ENCODE peak calls at places on chromosomes 1 and 21, in seven cellular contexts. H is mesendoderm, N is neuronal stem cell, D is IMR-90, K is H1, B is trophoblast cell, G is mesenchymal stem cell. Y is an unnamed sample.

GRCh38 chr1:111552587-111552986 is 49.2 kb upstream of the ADORA3 start:
- DNase-seq in G (no peak), K (no peak), B (no peak), H (no peak), D (no peak), N (no peak), Y (no peak)

GRCh38 chr1:96544051-96544830 is 177.3 kb upstream of the PTBP2 start:
- DNase-seq in N (no peak), D (no peak), K (no peak), B (no peak), H (no peak), G (no peak), Y (no peak)

GRCh38 chr1:107122241-107122640 is 18.6 kb upstream of the NTNG1 start:
- DNase-seq in N (no peak), B (no peak), K (no peak), H (no peak), D (no peak), G (no peak), Y (no peak)

GRCh38 chr21:41570791-41571355 is 62.9 kb upstream of the TMPRSS2 start:
- DNase-seq in D (no peak), G (no peak), K (no peak), H (no peak), B (no peak), N (no peak), Y (no peak)

GRCh38 chr1:195714248-195714647 is 894.0 kb downstream of the KCNT2 start:
- DNase-seq in N (no peak), B (no peak), D (peak), H (no peak), G (peak), K (no peak), Y (no peak)

GRCh38 chr21:39397651-39398385 is 47.8 kb downstream of the LCA5L start:
- DNase-seq in D (no peak), B (no peak), N (no peak), G (peak), K (no peak), H (no peak), Y (no peak)

GRCh38 chr1:116151739-116152576 is 40.8 kb downstream of the MAB21L3 start:
- DNase-seq in D (peak), K (peak), H (peak), N (peak), B (peak), G (peak), Y (peak)

GRCh38 chr1:14494931-14495330 is 103.6 kb upstream of the KAZN start:
- DNase-seq in D (no peak), H (no peak), N (no peak), K (no peak), G (no peak), B (no peak), Y (no peak)

GRCh38 chr1:225343618-225344017 is 84.2 kb downstream of the LBR start:
- DNase-seq in D (peak), G (peak), K (no peak), H (no peak), N (no peak), B (peak), Y (no peak)

GRCh38 chr1:155050560-155051341 is at the start of gene ADAM15:
- DNase-seq in K (no peak), G (peak), H (peak), B (peak), N (peak), D (peak), Y (peak)

GRCh38 chr21:42105476-42105875 is 34.4 kb downstream of the UMODL1 start:
- DNase-seq in B (no peak), H (no peak), N (no peak), G (no peak), D (no peak), K (no peak), Y (no peak)

GRCh38 chr1:1627842-1628655 is 3.9 kb upstream of the MMP23B start:
- DNase-seq in N (no peak), D (no peak), G (no peak), K (no peak), H (no peak), B (no peak), Y (peak)

GRCh38 chr1:12745126-12745991 is 641 bp upstream of the CFAP107 start:
- DNase-seq in H (no peak), B (no peak), N (no peak), K (no peak), G (no peak), D (no peak), Y (no peak)

GRCh38 chr1:67691712-67692111 is 6.7 kb downstream of the GADD45A start:
- DNase-seq in G (no peak), H (no peak), N (no peak), D (no peak), B (no peak), K (no peak), Y (no peak)

GRCh38 chr1:155167166-155168104 is 5.7 kb downstream of the KRTCAP2 start:
- DNase-seq in B (peak), N (peak), G (peak), H (peak), K (no peak), D (peak), Y (peak)

GRCh38 chr1:47584249-47584648 is 146.4 kb downstream of the FOXD2 start:
- DNase-seq in G (no peak), B (no peak), K (no peak), N (no peak), H (no peak), D (no peak), Y (peak)

GRCh38 chr1:118785246-118785645 is 202.9 kb downstream of the TBX15 start:
- DNase-seq in D (no peak), G (no peak), B (no peak), K (no peak), N (no peak), H (no peak), Y (no peak)

GRCh38 chr21:45591619-45592207 is 49.5 kb upstream of the SLC19A1 start:
- DNase-seq in B (no peak), D (no peak), K (no peak), G (no peak), H (no peak), N (no peak), Y (peak)

GRCh38 chr1:229230893-229231753 is 39.8 kb upstream of the RAB4A start:
- DNase-seq in N (no peak), H (peak), G (peak), D (no peak), B (peak), K (no peak), Y (no peak)

GRCh38 chr1:164709108-164709507 is 150.1 kb downstream of the PBX1 start:
- DNase-seq in K (no peak), N (no peak), B (peak), H (no peak), G (peak), D (peak), Y (no peak)

GRCh38 chr1:66725885-66726665 is 26.2 kb upstream of the DYNLT5 start:
- DNase-seq in H (peak), D (peak), N (peak), B (peak), K (peak), G (peak), Y (peak)

GRCh38 chr1:51693420-51694144 is 76.7 kb downstream of the OSBPL9 start:
- DNase-seq in H (no peak), N (no peak), G (no peak), K (no peak), B (peak), D (peak), Y (no peak)

GRCh38 chr21:45309069-45309521 is 21.4 kb upstream of the POFUT2 start:
- DNase-seq in H (peak), B (peak), G (peak), N (peak), D (peak), K (peak), Y (peak)

GRCh38 chr1:204199579-204199978 is 3.3 kb upstream of the KISS1 start:
- DNase-seq in D (no peak), K (no peak), H (no peak), G (no peak), N (no peak), B (no peak), Y (no peak)

GRCh38 chr1:182149411-182149965 is 88.0 kb upstream of the ZNF648 start:
- DNase-seq in H (peak), N (no peak), D (peak), B (peak), K (no peak), G (peak), Y (no peak)

GRCh38 chr1:85494074-85494956 is 29.4 kb upstream of the DDAH1 start:
- DNase-seq in H (peak), D (no peak), K (no peak), G (no peak), B (no peak), N (no peak), Y (no peak)

GRCh38 chr1:85494957-85495266 is 30.0 kb upstream of the DDAH1 start:
- DNase-seq in B (peak), H (peak), G (peak), D (peak), K (no peak), N (no peak), Y (no peak)

GRCh38 chr1:85496881-85497582 is 32.1 kb upstream of the DDAH1 start:
- DNase-seq in B (peak), N (no peak), G (peak), H (no peak), K (no peak), D (peak), Y (no peak)

GRCh38 chr1:85490270-85490669 is 25.3 kb upstream of the DDAH1 start:
- DNase-seq in D (no peak), H (no peak), K (no peak), N (no peak), B (no peak), G (peak), Y (no peak)

DNA sequence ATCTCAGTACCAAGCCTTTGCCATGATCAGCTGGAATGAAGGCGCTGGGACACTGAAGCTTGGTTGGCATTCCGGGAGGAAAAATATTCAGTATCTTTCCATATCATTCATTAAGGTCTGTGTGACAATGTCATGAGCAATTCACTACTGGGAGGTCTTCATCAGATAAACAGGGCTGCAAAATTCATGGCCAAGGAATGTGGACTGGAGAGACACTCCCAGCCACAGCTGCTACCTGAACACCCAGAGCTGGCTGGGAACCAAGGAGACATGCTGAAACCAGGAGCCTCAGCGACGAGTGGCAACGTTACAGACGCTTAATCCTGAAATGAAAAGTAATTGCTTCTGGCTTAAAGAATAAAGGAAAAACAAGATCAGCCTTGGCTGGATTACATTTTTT is 30.6 kb upstream of the DDAH1 start:
- DNase-seq in G (peak), N (no peak), B (peak), K (no peak), D (peak), H (peak), Y (no peak)
- H3K9ac ChIP-seq in G (no peak), N (no peak), B (no peak), K (no peak), D (no peak), H (no peak), Y (no peak)

GRCh38 chr1:169838942-169839341 is 44.2 kb upstream of the METTL18 start:
- DNase-seq in N (no peak), K (no peak), G (no peak), D (no peak), B (no peak), H (no peak), Y (no peak)
- H2AK5ac ChIP-seq in N (no peak), K (no peak), G (no peak), D (no peak), B (no peak), H (no peak), Y (no peak)

DNA sequence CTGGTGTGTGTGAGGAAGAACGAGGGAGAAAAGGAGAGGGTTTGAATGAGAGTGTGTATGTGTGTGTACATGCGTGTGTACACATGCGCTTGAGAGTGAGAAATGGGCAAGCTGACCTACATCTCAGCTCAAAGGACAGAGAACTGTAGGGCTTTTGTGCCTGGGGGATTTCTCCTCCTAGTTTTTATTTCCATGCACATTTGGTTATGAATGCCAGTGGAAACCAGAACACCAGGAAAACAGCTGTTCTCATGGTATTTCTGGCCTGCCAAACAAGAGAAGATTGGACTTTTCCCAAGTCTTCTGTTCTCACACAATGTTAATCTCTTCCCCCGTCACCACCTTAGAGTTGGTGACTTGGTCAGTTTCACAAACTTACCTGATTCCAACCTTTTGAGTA is 45.2 kb downstream of the SLC44A3 start:
- DNase-seq in N (no peak), D (peak), G (peak), B (peak), H (no peak), K (no peak), Y (no peak)
- H3K9ac ChIP-seq in N (no peak), D (peak), G (peak), B (no peak), H (no peak), K (no peak), Y (no peak)

GRCh38 chr1:167687919-167688519 is 33.8 kb upstream of the MPZL1 start:
- DNase-seq in B (peak), D (peak), N (peak), K (peak), G (peak), H (peak), Y (peak)

GRCh38 chr1:167683226-167683625 is 38.6 kb upstream of the MPZL1 start:
- DNase-seq in G (no peak), H (no peak), D (no peak), N (no peak), B (no peak), K (no peak), Y (no peak)

GRCh38 chr1:167689569-167689925 is 32.2 kb upstream of the MPZL1 start:
- DNase-seq in B (peak), N (no peak), G (no peak), D (no peak), K (no peak), H (peak), Y (no peak)

GRCh38 chr1:167683641-167684502 is 37.9 kb upstream of the MPZL1 start:
- DNase-seq in H (peak), G (peak), B (no peak), D (peak), K (peak), N (peak), Y (peak)

GRCh38 chr1:167685844-167686243 is 35.9 kb upstream of the MPZL1 start:
- DNase-seq in N (no peak), B (no peak), D (no peak), H (no peak), K (no peak), G (no peak), Y (no peak)
- H2AK5ac ChIP-seq in N (no peak), B (no peak), D (no peak), H (no peak), K (no peak), G (no peak), Y (no peak)